ENCODE peak calls at places on chromosome 21, in seven cellular contexts. U, G, D, E, C, T and N are unnamed samples.

GRCh38 chr21:39825250-39825649 is 42.0 kb upstream of the PCP4 start:
- DNase-seq in U (no peak), G (no peak), D (no peak), E (no peak), C (no peak), T (no peak), N (no peak)

GRCh38 chr21:38875694-38876492 is 70.2 kb downstream of the ETS2 start:
- DNase-seq in U (no peak), G (peak; percentile 79), D (no peak), E (no peak), C (no peak), T (no peak), N (no peak)

GRCh38 chr21:27590271-27590670 is 623.4 kb upstream of the ADAMTS5 start:
- DNase-seq in U (no peak), G (peak; percentile 84), D (no peak), E (no peak), C (no peak), T (no peak), N (no peak)

GRCh38 chr21:34603002-34603709 is 11.8 kb downstream of the RCAN1 start:
- DNase-seq in U (peak; percentile 88), G (peak; percentile 31), D (peak; percentile 55), E (peak; percentile 92), C (peak; percentile 36), T (no peak), N (peak; percentile 84)

GRCh38 chr21:44199448-44199847 is 41.3 kb downstream of the ICOSLG start:
- DNase-seq in U (no peak), G (no peak), D (no peak), E (no peak), C (no peak), T (no peak), N (no peak)

GRCh38 chr21:25887166-25887565 is 152.4 kb downstream of the GABPA start:
- DNase-seq in U (no peak), G (no peak), D (no peak), E (no peak), C (no peak), T (no peak), N (no peak)

GRCh38 chr21:26809745-26810144 is 35.5 kb downstream of the ADAMTS1 start:
- DNase-seq in U (no peak), G (no peak), D (no peak), E (no peak), C (no peak), T (no peak), N (no peak)

GRCh38 chr21:43331962-43332458 is 94.9 kb downstream of the SIK1 start:
- DNase-seq in U (no peak), G (no peak), D (peak; percentile 80), E (no peak), C (no peak), T (no peak), N (no peak)

GRCh38 chr21:46402421-46402820 is 56.3 kb upstream of the DIP2A start:
- DNase-seq in U (no peak), G (no peak), D (no peak), E (no peak), C (no peak), T (no peak), N (no peak)

GRCh38 chr21:41121785-41122415 is 46.1 kb upstream of the BACE2 start:
- DNase-seq in U (peak; percentile 88), G (peak; percentile 21), D (peak; percentile 76), E (peak; percentile 83), C (peak; percentile 64), T (peak; percentile 20), N (peak; percentile 84)

GRCh38 chr21:15604424-15604823 is 125.4 kb upstream of the USP25 start:
- DNase-seq in U (no peak), G (peak; percentile 20), D (peak; percentile 6), E (no peak), C (peak; percentile 9), T (no peak), N (no peak)

GRCh38 chr21:17693801-17694200 is 81.1 kb upstream of the BTG3 start:
- DNase-seq in U (no peak), G (no peak), D (no peak), E (no peak), C (no peak), T (no peak), N (no peak)

GRCh38 chr21:15421521-15421920 is 308.3 kb upstream of the USP25 start:
- DNase-seq in U (no peak), G (no peak), D (no peak), E (no peak), C (no peak), T (no peak), N (no peak)

GRCh38 chr21:28337319-28337718 is 655.4 kb downstream of the LTN1 start:
- DNase-seq in U (no peak), G (peak; percentile 51), D (peak; percentile 61), E (no peak), C (peak; percentile 41), T (no peak), N (no peak)

GRCh38 chr21:14762734-14763694 is 216.9 kb upstream of the SAMSN1 start:
- DNase-seq in U (no peak), G (no peak), D (no peak), E (no peak), C (no peak), T (no peak), N (no peak)

GRCh38 chr21:41753001-41753725 is 13.7 kb downstream of the RIPK4 start:
- DNase-seq in U (no peak), G (no peak), D (no peak), E (no peak), C (no peak), T (no peak), N (no peak)

GRCh38 chr21:42093991-42094417 is 22.9 kb downstream of the UMODL1 start:
- DNase-seq in U (no peak), G (peak; percentile 89), D (peak; percentile 98), E (no peak), C (no peak), T (no peak), N (peak; percentile 91)

GRCh38 chr21:31557421-31557955 is 102.0 kb upstream of the SOD1 start:
- DNase-seq in U (no peak), G (no peak), D (no peak), E (peak; percentile 47), C (no peak), T (no peak), N (no peak)

GRCh38 chr21:31554511-31555022 is 104.9 kb upstream of the SOD1 start:
- DNase-seq in U (no peak), G (no peak), D (peak; percentile 36), E (peak; percentile 16), C (no peak), T (no peak), N (no peak)

GRCh38 chr21:31557956-31558838 is 101.3 kb upstream of the SOD1 start:
- DNase-seq in U (no peak), G (no peak), D (no peak), E (peak; percentile 58), C (no peak), T (no peak), N (no peak)

GRCh38 chr21:31555741-31556191 is 103.7 kb upstream of the SOD1 start:
- DNase-seq in U (no peak), G (no peak), D (no peak), E (peak; percentile 1), C (no peak), T (no peak), N (no peak)

DNA sequence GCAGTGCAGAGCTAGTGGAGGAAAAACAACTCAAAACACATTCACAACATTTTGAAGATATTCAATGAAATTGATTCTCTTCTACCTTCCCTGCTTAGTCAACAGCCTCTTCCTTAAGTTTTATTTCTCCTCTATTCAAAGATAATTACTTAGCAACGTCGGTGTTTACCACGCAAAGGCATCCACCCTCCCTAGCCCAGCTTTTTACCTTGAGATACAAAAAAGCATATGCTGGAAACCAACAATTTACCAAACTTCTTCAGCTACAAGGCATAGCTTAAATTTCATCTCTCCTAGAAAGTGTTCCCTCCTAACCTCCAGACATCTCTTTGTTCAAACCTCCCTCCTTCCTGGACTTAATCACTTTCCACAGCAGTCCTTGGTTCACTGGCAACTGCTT is 102.8 kb upstream of the SOD1 start:
- DNase-seq in U (no peak), G (no peak), D (no peak), E (no peak), C (no peak), T (no peak), N (no peak)
- H3K4me3 ChIP-seq in U (no peak overlapping the region), G (no peak overlapping the region), D (no peak overlapping the region), E (no peak overlapping the region), C (no peak overlapping the region), T (no peak overlapping the region), N (no peak overlapping the region)

DNA sequence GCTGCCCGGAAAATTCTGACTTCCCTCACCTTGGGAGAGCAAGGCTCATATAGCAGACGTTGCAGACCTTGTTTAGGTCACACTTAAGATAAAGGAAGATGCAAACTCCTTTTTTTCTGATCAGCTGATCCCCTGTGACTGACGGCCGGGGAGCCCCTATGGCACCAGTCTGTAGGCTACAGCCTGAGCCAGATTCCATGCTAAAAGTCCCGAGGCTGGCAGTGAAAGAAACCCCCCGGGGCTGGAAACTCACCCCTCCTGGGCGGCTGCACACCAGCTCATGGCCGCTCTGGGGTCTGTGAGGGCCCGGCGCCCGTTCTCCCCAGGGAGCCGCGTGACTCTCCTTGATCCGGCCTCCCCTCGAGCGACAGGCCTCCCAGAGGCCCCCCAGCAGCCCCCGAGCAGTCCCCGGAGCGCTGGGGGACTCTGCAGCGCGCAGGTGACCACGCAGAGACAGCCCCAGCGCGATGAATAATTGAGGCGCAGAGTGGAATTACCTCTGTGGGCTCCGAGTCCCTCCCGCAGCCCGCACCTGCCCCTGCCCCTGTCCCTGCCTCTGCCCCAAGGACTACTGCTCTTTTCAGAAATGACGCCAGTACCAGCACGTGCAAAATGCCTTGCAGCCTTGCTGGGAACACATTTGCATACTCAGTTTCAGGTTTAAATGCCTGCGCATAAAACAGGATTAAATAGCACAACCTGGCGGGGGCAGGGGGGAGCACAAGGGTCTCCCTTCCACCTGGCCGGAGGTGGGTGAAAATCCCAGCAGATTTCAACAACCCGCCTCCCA is 62.6 kb upstream of the CLDN14 start:
- DNase-seq in U (no peak), G (no peak), D (no peak), E (no peak), C (no peak), T (no peak), N (peak; percentile 36)
- TF ChIP-seq CTCF in U (no peak), G (no peak), D (peak; percentile 16), E (no peak), C (no peak), T (peak; percentile 14), N (no peak)

GRCh38 chr21:45228656-45229240 is 58.9 kb downstream of the POFUT2 start:
- DNase-seq in U (no peak), G (no peak), D (no peak), E (no peak), C (no peak), T (no peak), N (no peak)
- H3K4me3 ChIP-seq in U (no peak overlapping the region), G (no peak overlapping the region), D (no peak overlapping the region), E (no peak overlapping the region), C (no peak overlapping the region), T (no peak overlapping the region), N (no peak overlapping the region)

DNA sequence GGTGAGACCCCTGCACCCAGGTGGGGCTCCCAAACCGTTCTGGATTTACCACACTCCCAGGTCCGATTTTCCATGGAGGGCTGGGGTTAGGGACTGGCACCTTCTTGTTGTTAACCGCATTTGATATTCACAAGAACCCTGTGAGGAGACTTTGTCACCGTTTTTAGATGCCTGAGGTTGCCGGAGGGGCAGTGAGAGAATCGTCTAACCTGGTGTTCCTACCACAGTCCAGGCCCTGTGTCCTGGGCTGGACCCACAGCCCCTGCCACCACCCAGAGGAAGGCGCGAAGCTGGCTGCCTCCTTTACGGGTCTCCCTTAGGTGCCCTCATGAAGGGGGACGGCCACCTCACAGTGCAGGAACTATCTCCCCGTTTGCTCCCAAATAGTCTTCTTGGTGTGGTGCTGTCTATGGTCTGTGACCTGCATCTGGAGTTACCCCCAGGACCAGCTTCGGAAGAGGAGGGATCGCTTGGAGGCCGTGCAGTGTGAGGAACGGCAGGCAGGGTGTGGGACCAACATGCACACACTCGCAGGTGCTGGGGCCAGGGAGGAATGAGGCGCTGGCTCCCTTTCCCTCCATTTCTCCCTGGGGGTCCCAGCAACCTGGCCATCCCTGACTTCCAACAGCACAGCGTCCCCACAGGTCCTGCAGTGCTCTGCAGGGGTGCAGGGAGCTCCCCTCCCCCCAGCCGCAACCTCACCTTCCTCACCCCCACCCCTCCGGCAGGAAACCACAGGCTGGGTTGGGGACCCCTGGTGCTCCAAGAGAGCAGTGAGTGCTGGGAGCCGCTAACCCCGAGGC is 7.0 kb downstream of the SIM2 start:
- DNase-seq in U (no peak), G (no peak), D (no peak), E (no peak), C (no peak), T (no peak), N (peak; percentile 64)
- TF ChIP-seq CTCF in U (no peak), G (peak; percentile 15), D (peak; percentile 12), E (no peak), C (no peak), T (peak; percentile 64), N (no peak)